ENCODE peak calls at places on chromosome 7, in four cellular contexts. Q is posterior cingulate gyrus, R is fibroblast of mammary gland, F is tibial artery. G is an unnamed sample.

GRCh38 chr7:44615149-44615611 is 8.8 kb downstream of the OGDH start:
- DNase-seq in Q (no peak), R (peak), F (peak), G (no peak)

GRCh38 chr7:130877236-130877635 is 143.2 kb upstream of the KLF14 start:
- DNase-seq in R (no peak), Q (no peak), F (no peak), G (no peak)

GRCh38 chr7:114426824-114427223 is 12.2 kb downstream of the FOXP2 start:
- DNase-seq in F (no peak), R (peak), Q (no peak), G (no peak)

GRCh38 chr7:157005456-157006204 is 4.8 kb downstream of the MNX1 start:
- DNase-seq in R (no peak), F (no peak), Q (peak), G (no peak)

GRCh38 chr7:44755698-44756627 is 7.3 kb downstream of the ZMIZ2 start:
- DNase-seq in F (no peak), R (no peak), Q (no peak), G (no peak)

GRCh38 chr7:117010375-117011133 is 57.3 kb downstream of the ST7 start:
- DNase-seq in R (peak), Q (no peak), F (no peak), G (no peak)

GRCh38 chr7:27175005-27175625 is 995 bp upstream of the HOXA10 start:
- DNase-seq in R (no peak), Q (no peak), F (peak), G (no peak)

GRCh38 chr7:47591655-47592572 is 10.0 kb upstream of the TNS3 start:
- DNase-seq in R (peak), F (no peak), Q (no peak), G (no peak)

GRCh38 chr7:123876557-123877256 is 31.7 kb downstream of the HYAL4 start:
- DNase-seq in R (no peak), Q (no peak), F (no peak), G (no peak)

GRCh38 chr7:150666412-150666811 is 19.1 kb upstream of the GIMAP2 start:
- DNase-seq in Q (no peak), R (no peak), F (no peak), G (no peak)

GRCh38 chr7:21500117-21500516 is 42.7 kb upstream of the DNAH11 start:
- DNase-seq in F (no peak), Q (no peak), R (no peak), G (no peak)

GRCh38 chr7:151721694-151722093 is 155.2 kb downstream of the PRKAG2 start:
- DNase-seq in R (no peak), Q (peak), F (no peak), G (no peak)

G was measured in iPS DF 6.9.